ENCODE peak calls at places on chromosomes 5 and 9, in five cellular contexts. A, W, U, M and S are unnamed samples.

GRCh38 chr9:112360047-112360804 is 19.7 kb upstream of the HSDL2 start:
- DNase-seq in A (peak), W (no peak), U (no peak), M (no peak), S (no peak)

GRCh38 chr5:134071850-134072207 is 42.7 kb upstream of the TCF7 start:
- DNase-seq in A (no peak), W (no peak), U (no peak), M (no peak), S (no peak)

GRCh38 chr9:77236693-77237092 is 59.4 kb downstream of the VPS13A start:
- DNase-seq in A (no peak), W (no peak), U (no peak), M (no peak), S (no peak)

GRCh38 chr9:109190151-109190550 is 23.1 kb upstream of the FRRS1L start:
- DNase-seq in A (peak), W (no peak), U (no peak), M (no peak), S (no peak)

GRCh38 chr9:91495450-91495849 is 71.8 kb upstream of the NFIL3 start:
- DNase-seq in A (peak), W (no peak), U (no peak), M (no peak), S (no peak)

GRCh38 chr9:88651682-88652633 is 117.0 kb downstream of the NXNL2 start:
- DNase-seq in A (peak), W (peak), U (peak), M (no peak), S (peak)

GRCh38 chr9:77512876-77513275 is 135.2 kb downstream of the GNA14 start:
- DNase-seq in A (no peak), W (no peak), U (no peak), M (no peak), S (peak)

GRCh38 chr9:126860077-126860756 is at the start of gene ZBTB34:
- DNase-seq in A (peak), W (peak), U (peak), M (no peak), S (peak)

GRCh38 chr5:168947212-168947868 is 353.6 kb downstream of the SLIT3 start:
- DNase-seq in A (peak), W (no peak), U (peak), M (no peak), S (peak)

GRCh38 chr5:77172713-77173328 is 37.7 kb upstream of the PDE8B start:
- DNase-seq in A (no peak), W (no peak), U (no peak), M (no peak), S (no peak)

GRCh38 chr5:133854554-133854953 is 113.9 kb downstream of the C5orf15 start:
- DNase-seq in A (no peak), W (no peak), U (peak), M (no peak), S (no peak)

GRCh38 chr5:157335534-157336422 is 69.9 kb downstream of the CYFIP2 start:
- DNase-seq in A (peak), W (no peak), U (no peak), M (no peak), S (no peak)

GRCh38 chr9:120526493-120526892 is 53.5 kb downstream of the CDK5RAP2 start:
- DNase-seq in A (no peak), W (no peak), U (no peak), M (no peak), S (no peak)

GRCh38 chr5:125422342-125422741 is 675.9 kb upstream of the ZNF608 start:
- DNase-seq in A (no peak), W (no peak), U (no peak), M (no peak), S (no peak)

GRCh38 chr9:27528278-27528885 is 1.2 kb downstream of the MOB3B start:
- DNase-seq in A (peak), W (peak), U (peak), M (no peak), S (peak)

GRCh38 chr5:180294913-180295555 is 3.2 kb upstream of the MAPK9 start:
- DNase-seq in A (no peak), W (no peak), U (no peak), M (no peak), S (no peak)

GRCh38 chr5:172820046-172820767 is 13.8 kb upstream of the ERGIC1 start:
- DNase-seq in A (peak), W (no peak), U (peak), M (no peak), S (peak)

GRCh38 chr5:176780951-176781350 is 29.4 kb upstream of the UNC5A start:
- DNase-seq in A (no peak), W (no peak), U (no peak), M (no peak), S (no peak)

GRCh38 chr9:130868230-130868629 is 28.4 kb downstream of the QRFP start:
- DNase-seq in A (no peak), W (no peak), U (no peak), M (no peak), S (no peak)

GRCh38 chr5:90055831-90056328 is 353.7 kb downstream of the CETN3 start:
- DNase-seq in A (peak), W (no peak), U (no peak), M (no peak), S (no peak)

GRCh38 chr5:6508931-6509330 is 60.3 kb downstream of the UBE2QL1 start:
- DNase-seq in A (no peak), W (no peak), U (peak), M (no peak), S (peak)

GRCh38 chr5:35851282-35851681 is 5.4 kb upstream of the IL7R start:
- DNase-seq in A (peak), W (no peak), U (no peak), M (no peak), S (no peak)

GRCh38 chr5:150112211-150113046 is 26.1 kb upstream of the CSF1R start:
- DNase-seq in A (peak), W (no peak), U (peak), M (no peak), S (peak)

GRCh38 chr9:125990793-125991220 is 243.6 kb downstream of the PBX3 start:
- DNase-seq in A (no peak), W (no peak), U (no peak), M (no peak), S (no peak)

GRCh38 chr5:158382473-158382872 is 523.5 kb upstream of the CLINT1 start:
- DNase-seq in A (peak), W (no peak), U (no peak), M (no peak), S (peak)

GRCh38 chr9:93320591-93321219 is 130.8 kb upstream of the FAM120A start:
- DNase-seq in A (no peak), W (no peak), U (no peak), M (no peak), S (no peak)

GRCh38 chr9:81373294-81373693 is 316.1 kb downstream of the TLE1 start:
- DNase-seq in A (no peak), W (no peak), U (no peak), M (no peak), S (no peak)

GRCh38 chr5:139482050-139482889 is at the start of gene STING1:
- DNase-seq in A (peak), W (no peak), U (peak), M (peak), S (peak)

GRCh38 chr5:176527246-176528222 is 9.7 kb downstream of the RNF44 start:
- DNase-seq in A (no peak), W (no peak), U (no peak), M (no peak), S (no peak)

GRCh38 chr5:321233-321725 is at the start of gene AHRR:
- DNase-seq in A (peak), W (no peak), U (peak), M (no peak), S (peak)

GRCh38 chr9:6024035-6024554 is 8.7 kb upstream of the RANBP6 start:
- DNase-seq in A (peak), W (no peak), U (no peak), M (no peak), S (no peak)

GRCh38 chr5:55554879-55555278 is 20.1 kb upstream of the PLPP1 start:
- DNase-seq in A (no peak), W (no peak), U (no peak), M (no peak), S (no peak)
- H3K27ac ChIP-seq in A (no peak), W (no peak), U (no peak), M (no peak), S (no peak)

GRCh38 chr5:132444061-132444460 is 46.5 kb downstream of the IRF1 start:
- DNase-seq in A (no peak), W (no peak), U (no peak), M (no peak), S (no peak)
- H3K27ac ChIP-seq in A (no peak), W (no peak), U (no peak), M (no peak), S (no peak)

DNA sequence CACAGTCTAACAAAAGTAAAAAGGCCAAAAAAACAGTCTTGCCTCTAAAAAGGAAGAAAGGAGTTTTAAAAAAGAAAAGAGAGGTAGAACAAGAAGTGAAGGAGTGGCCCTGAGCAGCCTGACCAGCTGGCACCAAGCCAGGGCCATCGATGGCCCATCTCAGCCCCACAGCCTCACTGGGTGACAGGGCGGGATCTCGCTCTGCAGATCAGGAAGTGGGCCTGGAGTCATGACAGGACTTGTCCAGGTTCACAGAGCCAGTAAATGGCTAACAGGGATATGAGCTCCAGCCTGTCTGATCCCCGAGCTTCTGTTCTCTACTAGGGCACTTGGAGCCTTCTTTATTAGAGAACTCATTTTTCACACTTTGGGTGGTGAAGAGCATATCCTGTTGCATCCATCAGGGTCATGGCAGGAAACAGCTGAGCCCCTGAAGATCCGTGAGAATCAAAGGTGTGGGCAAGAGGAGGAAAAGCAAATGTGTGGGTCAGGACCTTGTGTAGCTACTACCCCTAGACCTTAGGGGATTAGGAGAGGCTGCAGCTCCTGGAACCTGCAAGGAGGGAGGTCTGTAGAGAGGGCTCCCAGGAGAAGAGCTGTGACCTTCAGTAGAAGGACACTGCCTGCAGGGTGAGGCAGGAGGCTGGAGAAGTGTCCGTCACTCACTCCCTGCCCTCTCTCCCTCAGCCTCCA is 299.0 kb upstream of the MSX2 start:
- DNase-seq in A (no peak), W (no peak), U (no peak), M (no peak), S (no peak)
- H3K27ac ChIP-seq in A (no peak), W (peak), U (no peak), M (no peak), S (no peak)

DNA sequence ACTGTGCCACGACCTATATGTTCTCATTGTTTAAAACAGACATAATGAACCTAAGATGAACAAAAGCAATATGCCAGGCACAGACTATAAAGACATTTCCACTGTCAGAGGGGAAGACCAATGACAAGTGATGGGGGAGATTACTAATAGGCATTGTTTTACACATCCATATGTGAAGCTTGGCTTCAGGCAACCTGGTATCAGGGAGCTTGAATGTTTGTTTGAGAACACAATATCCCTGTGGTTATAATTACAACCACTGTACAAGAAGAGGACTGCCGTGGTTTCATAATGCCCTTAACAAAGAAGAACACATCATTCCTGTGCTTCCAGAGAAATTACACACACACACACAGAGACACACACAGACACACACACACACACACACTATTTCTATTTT is 385.7 kb downstream of the BNC2 start:
- DNase-seq in A (no peak), W (no peak), U (no peak), M (no peak), S (no peak)
- H3K27ac ChIP-seq in A (no peak), W (no peak), U (no peak), M (no peak), S (no peak)

GRCh38 chr9:36056896-36057295 is 20.2 kb downstream of the RECK start:
- DNase-seq in A (no peak), W (no peak), U (no peak), M (no peak), S (no peak)
- H3K27ac ChIP-seq in A (peak), W (no peak), U (no peak), M (no peak), S (no peak)

GRCh38 chr5:123696948-123697347 is 185.0 kb downstream of the CSNK1G3 start:
- DNase-seq in A (peak), W (peak), U (no peak), M (no peak), S (no peak)
- H3K27ac ChIP-seq in A (peak), W (peak), U (no peak), M (no peak), S (peak)

GRCh38 chr9:79185866-79186265 is 385.9 kb upstream of the TLE4 start:
- DNase-seq in A (peak), W (no peak), U (no peak), M (no peak), S (no peak)

GRCh38 chr9:79193506-79194223 is 378.1 kb upstream of the TLE4 start:
- DNase-seq in A (no peak), W (no peak), U (no peak), M (no peak), S (no peak)

GRCh38 chr9:79184821-79185220 is 386.9 kb upstream of the TLE4 start:
- DNase-seq in A (peak), W (no peak), U (no peak), M (no peak), S (no peak)

GRCh38 chr9:79193001-79193400 is 378.8 kb upstream of the TLE4 start:
- DNase-seq in A (peak), W (no peak), U (no peak), M (no peak), S (no peak)

GRCh38 chr9:79189511-79189924 is 382.2 kb upstream of the TLE4 start:
- DNase-seq in A (peak), W (no peak), U (no peak), M (no peak), S (no peak)
- H3K27ac ChIP-seq in A (peak), W (no peak), U (no peak), M (no peak), S (no peak)

DNA sequence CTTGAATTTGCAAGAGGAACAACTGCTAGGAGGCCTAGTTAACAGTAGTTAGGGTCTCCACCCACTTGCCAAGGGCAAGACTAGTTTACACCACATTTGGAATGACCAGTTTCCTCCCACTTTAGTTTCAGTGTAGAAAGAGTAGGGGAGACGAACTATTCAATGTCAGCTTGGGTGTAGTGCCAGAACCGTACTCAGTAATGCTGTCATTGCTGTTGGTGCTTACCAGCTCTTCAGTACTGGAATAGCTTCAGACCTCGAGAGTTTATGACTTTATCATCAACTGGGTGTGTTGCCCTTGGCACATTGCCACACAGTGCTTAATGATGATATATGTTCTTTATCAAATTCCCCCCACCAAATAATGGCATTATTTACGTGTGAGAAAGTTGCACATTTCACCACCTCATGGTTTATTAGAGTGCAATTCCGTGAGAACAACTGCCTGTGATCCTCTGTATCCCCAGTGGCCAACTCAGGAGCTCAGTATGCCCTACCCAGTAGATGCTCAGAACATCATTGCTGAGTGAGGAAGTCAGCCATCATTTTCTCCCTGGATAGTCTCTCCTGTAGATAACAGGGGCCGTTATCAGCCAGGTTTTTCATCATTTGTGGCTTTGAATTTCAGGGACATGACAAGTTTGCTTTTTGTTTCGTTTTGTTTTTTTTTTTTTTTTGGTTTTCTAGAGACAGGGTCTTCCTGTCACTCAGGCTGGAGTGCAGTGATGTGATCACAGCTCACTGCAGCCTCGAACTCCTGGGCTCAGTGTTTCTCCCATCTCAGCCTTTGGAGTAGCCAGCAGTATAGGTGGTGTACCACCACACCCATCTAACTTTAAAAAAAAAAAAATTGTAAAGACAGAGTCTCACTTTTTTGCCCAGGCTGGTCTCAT is 67.3 kb downstream of the DOCK8 start:
- DNase-seq in A (no peak), W (no peak), U (no peak), M (no peak), S (no peak)
- H3K27ac ChIP-seq in A (no peak), W (no peak), U (no peak), M (no peak), S (no peak)